ENCODE peak calls at places on chromosomes 5 and 9, in four cellular contexts. T is K562, X is endothelial cell of umbilical vein, Z is GM12878. G is an unnamed sample.

GRCh38 chr5:78112931-78113330 is 181.6 kb downstream of the AP3B1 start:
- DNase-seq in Z (no peak), X (no peak), T (no peak), G (no peak)

GRCh38 chr5:151741678-151742423 is 16.6 kb downstream of the ATOX1 start:
- DNase-seq in X (peak; percentile 34), Z (no peak), T (no peak), G (peak; percentile 83)

GRCh38 chr9:21994996-21995651 is 533 bp downstream of the CDKN2B-AS1 start:
- DNase-seq in X (peak; percentile 69), T (no peak), Z (peak; percentile 55), G (peak; percentile 69)

GRCh38 chr9:124754289-124754688 is 16.8 kb downstream of the NR6A1 start:
- DNase-seq in X (peak; percentile 33), Z (no peak), T (peak; percentile 44), G (peak; percentile 55)

GRCh38 chr9:136119259-136120118 is 814 bp upstream of the TMEM250 start:
- DNase-seq in T (peak; percentile 50), Z (no peak), X (peak; percentile 52), G (peak; percentile 19)

GRCh38 chr5:102539598-102539997 is 40.8 kb upstream of the SLCO6A1 start:
- DNase-seq in X (peak; percentile 6), T (no peak), Z (no peak), G (no peak)

GRCh38 chr5:95114305-95114704 is 170.6 kb downstream of the MCTP1 start:
- DNase-seq in T (no peak), X (no peak), Z (no peak), G (no peak)

GRCh38 chr9:38026021-38026809 is 42.8 kb downstream of the SHB start:
- DNase-seq in Z (no peak), X (peak; percentile 98), T (peak; percentile 63), G (peak; percentile 98)

GRCh38 chr5:32138839-32139493 is 35.2 kb downstream of the GOLPH3 start:
- DNase-seq in Z (no peak), X (no peak), T (no peak), G (peak; percentile 45)

GRCh38 chr5:169695919-169696490 is 58.9 kb downstream of the DOCK2 start:
- DNase-seq in T (no peak), X (peak; percentile 96), Z (no peak), G (peak; percentile 98)

GRCh38 chr5:9054322-9054721 is 491.6 kb downstream of the SEMA5A start:
- DNase-seq in Z (no peak), X (no peak), T (no peak), G (no peak)

GRCh38 chr5:90542827-90543519 is 13.6 kb upstream of the LYSMD3 start:
- DNase-seq in Z (no peak), X (no peak), T (no peak), G (no peak)

GRCh38 chr5:168209987-168210386 is 81.5 kb upstream of the WWC1 start:
- DNase-seq in T (no peak), Z (no peak), X (no peak), G (no peak)

GRCh38 chr5:10649518-10650410 is 85.9 kb downstream of the ANKRD33B start:
- DNase-seq in Z (no peak), X (no peak), T (no peak), G (no peak)

GRCh38 chr5:146620663-146621051 is 104.7 kb upstream of the GPR151 start:
- DNase-seq in X (no peak), T (no peak), Z (no peak), G (no peak)

GRCh38 chr9:91659529-91660294 is 236.1 kb upstream of the NFIL3 start:
- DNase-seq in Z (no peak), T (peak; percentile 62), X (no peak), G (peak; percentile 55)

GRCh38 chr9:27088981-27089380 is 20.0 kb upstream of the TEK start:
- DNase-seq in X (no peak), T (no peak), Z (no peak), G (peak; percentile 89)

GRCh38 chr5:151063590-151063989 is 17.2 kb downstream of the TNIP1 start:
- DNase-seq in T (no peak), X (no peak), Z (no peak), G (no peak)

GRCh38 chr9:88766778-88767503 is 224.3 kb upstream of the S1PR3 start:
- DNase-seq in T (peak; percentile 17), Z (no peak), X (no peak), G (peak; percentile 86)

GRCh38 chr5:5649641-5650040 is 227.2 kb downstream of the ICE1 start:
- DNase-seq in T (no peak), X (no peak), Z (no peak), G (no peak)

GRCh38 chr9:91426123-91426745 is 2.6 kb upstream of the NFIL3 start:
- DNase-seq in Z (no peak), X (peak; percentile 37), T (peak; percentile 41), G (peak; percentile 55)

GRCh38 chr5:126000533-126000932 is 422.7 kb upstream of the GRAMD2B start:
- DNase-seq in Z (no peak), X (no peak), T (no peak), G (no peak)

GRCh38 chr5:87393331-87393730 is 19.4 kb downstream of the CCNH start:
- DNase-seq in Z (no peak), X (peak; percentile 79), T (no peak), G (peak; percentile 87)

GRCh38 chr5:19865336-19866087 is 122.5 kb downstream of the CDH18 start:
- DNase-seq in X (no peak), Z (no peak), T (no peak), G (no peak)

GRCh38 chr5:57887851-57888621 is 405.4 kb upstream of the ACTBL2 start:
- DNase-seq in Z (no peak), X (peak; percentile 73), T (peak; percentile 29), G (peak; percentile 69)

GRCh38 chr5:65070026-65070425 is 301.3 kb downstream of the CWC27 start:
- DNase-seq in Z (no peak), X (no peak), T (no peak), G (no peak)

GRCh38 chr9:102985162-102985900 is 9.8 kb upstream of the CYLC2 start:
- DNase-seq in X (no peak), T (no peak), Z (no peak), G (no peak)

GRCh38 chr5:40551706-40552557 is 127.8 kb upstream of the PTGER4 start:
- DNase-seq in Z (no peak), T (no peak), X (peak; percentile 81), G (peak; percentile 98)

GRCh38 chr5:78639811-78640210 is 8.8 kb downstream of the LHFPL2 start:
- DNase-seq in X (peak; percentile 94), Z (no peak), T (no peak), G (no peak)

GRCh38 chr9:113139953-113140352 is 10.9 kb upstream of the SLC31A2 start:
- DNase-seq in Z (no peak), X (no peak), T (no peak), G (no peak)

DNA sequence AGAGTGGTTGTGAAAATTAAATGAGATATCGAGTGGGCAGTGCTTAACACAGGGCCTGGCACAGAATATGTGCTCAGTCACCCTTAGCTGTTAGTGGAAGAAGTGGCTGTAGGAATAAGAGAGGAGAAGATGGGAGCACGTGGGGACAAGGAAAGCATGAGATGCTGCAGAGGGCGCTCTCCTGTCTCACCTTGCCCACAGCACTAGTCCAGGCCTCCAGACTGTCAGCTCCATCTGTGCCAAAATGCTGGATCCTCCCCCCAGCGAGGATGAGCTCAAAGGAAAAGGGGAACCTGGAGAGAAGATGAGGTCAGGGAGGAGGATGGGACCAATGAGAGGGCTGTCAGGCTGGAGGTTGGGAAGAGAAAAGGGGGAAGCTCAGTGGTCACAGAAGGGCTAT is 12.5 kb downstream of the ARAP3 start:
- DNase-seq in T (peak; percentile 42), X (no peak), Z (no peak), G (no peak)
- H3K27ac ChIP-seq in T (no peak overlapping the region), X (no peak overlapping the region), Z (no peak overlapping the region), G (no peak overlapping the region)

GRCh38 chr5:143248391-143248790 is 155.1 kb downstream of the NR3C1 start:
- DNase-seq in T (no peak), X (no peak), Z (no peak), G (peak; percentile 68)
- H3K9ac ChIP-seq in T (no peak overlapping the region), X (no peak overlapping the region), Z (no peak overlapping the region), G (no peak overlapping the region)

DNA sequence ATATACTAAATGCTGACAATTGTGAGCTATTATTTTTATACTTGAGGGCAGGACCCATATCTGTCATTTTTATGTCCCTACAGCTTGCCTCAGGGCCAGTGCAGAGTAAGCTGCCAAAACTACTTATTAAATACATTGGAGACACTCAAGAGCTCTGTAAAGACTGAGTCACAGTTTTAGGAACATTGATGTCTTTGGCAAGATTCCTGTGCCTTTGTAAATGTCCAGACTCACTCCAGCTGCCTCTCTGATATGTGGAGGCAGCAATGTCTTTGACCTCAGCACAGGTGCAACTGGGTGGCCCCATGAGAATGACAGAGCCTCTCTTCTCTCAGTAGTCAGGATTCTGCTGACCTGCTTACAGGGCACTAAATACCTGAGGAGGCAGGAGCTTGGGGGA is 363.2 kb downstream of the OSTF1 start:
- DNase-seq in Z (no peak), T (no peak), X (no peak), G (no peak)
- TF ChIP-seq FOS in Z (no peak), T (no peak), X (no peak), G (no peak)

GRCh38 chr5:66519626-66520025 is 76.6 kb upstream of the MAST4 start:
- DNase-seq in X (no peak), Z (no peak), T (no peak), G (no peak)

GRCh38 chr5:66518753-66519152 is 77.4 kb upstream of the MAST4 start:
- DNase-seq in X (peak; percentile 35), Z (no peak), T (no peak), G (no peak)

GRCh38 chr5:66517361-66517760 is 78.8 kb upstream of the MAST4 start:
- DNase-seq in X (no peak), T (no peak), Z (no peak), G (no peak)

GRCh38 chr5:66516535-66516934 is 79.7 kb upstream of the MAST4 start:
- DNase-seq in Z (no peak), X (no peak), T (no peak), G (no peak)

DNA sequence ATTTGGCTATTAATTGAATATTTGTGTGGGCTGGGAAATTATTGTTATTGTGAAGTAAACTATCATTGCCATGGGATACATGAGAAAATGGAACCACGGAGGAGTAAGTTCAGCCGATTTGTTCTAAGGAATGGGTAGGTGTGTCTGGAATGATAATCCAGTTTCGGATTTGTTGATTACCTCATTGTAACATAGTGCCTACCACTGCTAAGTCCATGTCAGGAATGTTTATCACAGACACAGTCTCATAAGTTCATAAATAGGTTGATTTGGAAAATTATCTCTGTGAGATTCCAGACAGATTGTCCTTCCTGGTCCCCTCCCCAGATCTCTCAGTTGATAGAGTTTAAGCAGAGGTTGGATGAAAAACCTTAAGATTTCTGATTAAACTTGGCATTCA is 78.1 kb upstream of the MAST4 start:
- DNase-seq in X (no peak), T (no peak), Z (no peak), G (no peak)
- H3K27ac ChIP-seq in X (no peak overlapping the region), T (no peak overlapping the region), Z (no peak overlapping the region), G (no peak overlapping the region)

DNA sequence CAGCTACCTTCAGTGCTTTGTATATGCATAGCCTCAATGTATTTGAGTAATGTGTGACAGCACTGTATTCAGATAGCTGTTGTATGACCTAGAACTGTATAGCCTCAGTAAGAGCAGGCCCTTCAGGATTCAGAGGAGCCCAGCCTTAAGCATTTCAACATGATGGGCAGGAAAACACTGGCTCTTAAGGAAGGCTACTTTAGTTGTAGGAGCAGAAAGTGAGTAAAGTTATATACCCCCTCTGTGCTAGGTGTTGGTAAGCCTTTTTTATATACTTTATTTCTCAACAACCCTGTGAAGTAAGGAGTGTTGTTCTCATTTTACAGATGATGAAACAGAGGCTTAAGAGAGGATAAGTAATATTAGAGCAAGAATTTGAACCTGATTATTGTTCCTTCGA is 1.5 kb upstream of the GPR21 start:
- DNase-seq in T (no peak), Z (no peak), X (no peak), G (no peak)
- H3K9ac ChIP-seq in T (no peak overlapping the region), Z (no peak overlapping the region), X (no peak overlapping the region), G (no peak overlapping the region)

G was measured in IMR-90.